ENCODE peak calls at places on chromosome 7, in nine cellular contexts. G is neuronal stem cell; Q is RWPE1; I is H4; S is M059J; P is EL; R is CD8-positive, alpha-beta T cell; B is ACHN; D is stimulated activated CD4-positive, alpha-beta T cell treated with anti-CD3 and anti-CD28 coated beads, Interleukin-4, amount 100 ng/mL, for 4 hours. M is an unnamed sample.

GRCh38 chr7:138661236-138661635 is 39.9 kb downstream of the SVOPL start:
- DNase-seq in G (no peak), D (no peak), I (no peak), P (no peak), Q (no peak), B (no peak), S (no peak), R (no peak), M (no peak)

GRCh38 chr7:1093916-1094508 is 6.1 kb downstream of the GPER1 start:
- DNase-seq in Q (no peak), R (no peak), P (no peak), B (no peak), G (no peak), I (no peak), D (no peak), S (no peak), M (no peak)

GRCh38 chr7:116984917-116985316 is 31.6 kb downstream of the ST7 start:
- DNase-seq in R (no peak), B (peak), D (no peak), G (no peak), Q (peak), P (peak), S (peak), I (peak), M (no peak)

GRCh38 chr7:36198854-36199266 is 45.8 kb downstream of the EEPD1 start:
- DNase-seq in G (no peak), B (no peak), D (no peak), P (peak), Q (no peak), R (no peak), I (peak), S (peak), M (no peak)

GRCh38 chr7:96591900-96592676 is 117.6 kb downstream of the SEM1 start:
- DNase-seq in S (peak), I (no peak), B (no peak), P (no peak), G (no peak), Q (no peak), R (no peak), D (no peak), M (no peak)

GRCh38 chr7:1668932-1669485 is 1.1 kb upstream of the ELFN1 start:
- DNase-seq in Q (no peak), P (no peak), D (no peak), S (no peak), B (no peak), R (no peak), G (peak), I (no peak), M (peak)

GRCh38 chr7:37310322-37311080 is 138.2 kb downstream of the ELMO1 start:
- DNase-seq in G (no peak), Q (no peak), D (no peak), I (no peak), P (no peak), R (no peak), S (peak), B (no peak), M (no peak)

GRCh38 chr7:50731703-50732582 is 50.8 kb downstream of the GRB10 start:
- DNase-seq in G (no peak), I (no peak), S (no peak), Q (no peak), R (no peak), P (no peak), D (no peak), B (no peak), M (no peak)

GRCh38 chr7:69610675-69611037 is 12.4 kb downstream of the AUTS2 start:
- DNase-seq in S (no peak), R (no peak), D (no peak), I (no peak), P (no peak), Q (no peak), B (no peak), G (no peak), M (no peak)

GRCh38 chr7:26365077-26365896 is 73.6 kb downstream of the SNX10 start:
- DNase-seq in Q (peak), R (no peak), P (peak), G (peak), D (peak), I (peak), S (peak), B (peak), M (no peak)

GRCh38 chr7:67738-68395 is 124.5 kb upstream of the FAM20C start:
- DNase-seq in P (peak), D (no peak), B (no peak), S (no peak), R (no peak), G (no peak), Q (no peak), I (peak), M (peak)

M was measured in activated CD4-positive, CD25-positive, alpha-beta regulatory T cell treated with anti-CD3 and anti-CD28 coated beads, Interleukin-2, amount 50 U/mL, for 72 hours.